ENCODE peak calls at places on chromosome 14, in seven cellular contexts. Z is dorsolateral prefrontal cortex, Q is heart left ventricle, P is heart right ventricle, S is psoas muscle, D is AG04450, I is cardiac muscle cell. K is an unnamed sample.
A peak's percentile ranks its signal among the peaks of the same experiment; 100 is the strongest.

GRCh38 chr14:72737560-72737943 is 156.3 kb downstream of the DPF3 start:
- DNase-seq in P (no peak), I (no peak), D (no peak), Z (no peak), Q (no peak), S (no peak), K (no peak)

GRCh38 chr14:72928872-72929271 is 2.6 kb downstream of the DCAF4 start:
- DNase-seq in P (no peak), I (no peak), D (no peak), S (no peak), Q (no peak), Z (no peak), K (no peak)

GRCh38 chr14:65002586-65003210 is 16.0 kb downstream of the FNTB start:
- DNase-seq in Z (no peak), I (peak; percentile 60), D (no peak), P (no peak), Q (no peak), S (no peak), K (no peak)

GRCh38 chr14:96100171-96101064 is 61.3 kb downstream of the C14orf132 start:
- DNase-seq in D (peak; percentile 66), P (peak; percentile 73), Z (peak; percentile 85), Q (no peak), I (peak; percentile 88), S (peak; percentile 75), K (peak; percentile 90)

GRCh38 chr14:56794088-56794556 is 16.2 kb downstream of the OTX2 start:
- DNase-seq in S (no peak), I (no peak), Z (no peak), D (no peak), Q (no peak), P (no peak), K (peak; percentile 67)

GRCh38 chr14:105065280-105066228 is at the start of gene GPR132:
- DNase-seq in Z (no peak), I (peak; percentile 30), P (peak; percentile 34), Q (peak; percentile 77), S (no peak), D (no peak), K (peak; percentile 84)

GRCh38 chr14:22545842-22546721 is 42.9 kb downstream of the DAD1 start:
- DNase-seq in I (peak; percentile 72), Z (no peak), Q (no peak), S (no peak), D (peak; percentile 67), P (peak; percentile 40), K (peak; percentile 78)

GRCh38 chr14:32509632-32510187 is 180.6 kb downstream of the AKAP6 start:
- DNase-seq in D (peak; percentile 88), Z (peak; percentile 87), Q (no peak), I (peak; percentile 98), S (peak; percentile 67), P (peak; percentile 69), K (peak; percentile 51)

GRCh38 chr14:74278080-74278479 is 24.7 kb downstream of the ABCD4 start:
- DNase-seq in D (no peak), S (no peak), P (no peak), I (no peak), Q (peak; percentile 38), Z (no peak), K (no peak)

GRCh38 chr14:99137913-99138571 is 134.0 kb downstream of the BCL11B start:
- DNase-seq in D (no peak), S (no peak), P (no peak), I (no peak), Z (peak; percentile 11), Q (no peak), K (peak; percentile 48)

GRCh38 chr14:72708708-72709475 is 185.0 kb downstream of the DPF3 start:
- DNase-seq in Z (peak; percentile 67), Q (no peak), S (no peak), D (no peak), P (no peak), I (no peak), K (no peak)

DNA sequence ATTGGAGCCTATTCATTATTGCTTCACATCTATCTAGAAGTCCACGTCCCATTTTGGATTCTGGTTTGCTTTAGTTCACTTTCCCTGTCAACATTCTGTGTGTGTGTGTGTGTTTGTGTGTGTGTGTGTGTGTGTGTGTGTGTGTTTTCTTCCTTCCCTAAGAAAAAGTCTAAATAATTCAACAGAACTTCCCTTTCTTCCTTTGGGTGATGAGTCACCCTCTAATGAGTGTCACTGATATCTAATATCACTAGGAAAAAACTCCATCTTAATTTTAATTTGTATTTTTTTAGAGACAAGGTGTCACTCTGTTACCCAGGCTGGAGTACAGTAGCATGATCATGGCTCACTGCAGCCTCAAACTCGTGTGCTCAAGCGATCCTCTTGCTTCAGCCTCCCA is 234.3 kb downstream of the TTC8 start:
- DNase-seq in Z (no peak), D (no peak), P (no peak), I (no peak), Q (no peak), S (no peak), K (no peak)
- H3K27ac ChIP-seq in Z (no peak overlapping the region), D (no peak overlapping the region), P (no peak overlapping the region), I (no peak overlapping the region), Q (no peak overlapping the region), S (no peak overlapping the region), K (no peak overlapping the region)

GRCh38 chr14:93234798-93235197 is 27.7 kb downstream of the UBR7 start:
- DNase-seq in Z (peak; percentile 55), Q (no peak), P (no peak), I (peak; percentile 52), S (no peak), D (no peak), K (no peak)

GRCh38 chr14:93230539-93230938 is 23.5 kb downstream of the UBR7 start:
- DNase-seq in Z (no peak), P (no peak), I (no peak), S (no peak), Q (no peak), D (no peak), K (no peak)

GRCh38 chr14:93232159-93232558 is 25.1 kb downstream of the UBR7 start:
- DNase-seq in D (no peak), P (no peak), S (no peak), I (no peak), Z (no peak), Q (no peak), K (no peak)

GRCh38 chr14:93228550-93228949 is 21.5 kb downstream of the UBR7 start:
- DNase-seq in P (no peak), D (no peak), I (no peak), Z (no peak), Q (no peak), S (no peak), K (no peak)

DNA sequence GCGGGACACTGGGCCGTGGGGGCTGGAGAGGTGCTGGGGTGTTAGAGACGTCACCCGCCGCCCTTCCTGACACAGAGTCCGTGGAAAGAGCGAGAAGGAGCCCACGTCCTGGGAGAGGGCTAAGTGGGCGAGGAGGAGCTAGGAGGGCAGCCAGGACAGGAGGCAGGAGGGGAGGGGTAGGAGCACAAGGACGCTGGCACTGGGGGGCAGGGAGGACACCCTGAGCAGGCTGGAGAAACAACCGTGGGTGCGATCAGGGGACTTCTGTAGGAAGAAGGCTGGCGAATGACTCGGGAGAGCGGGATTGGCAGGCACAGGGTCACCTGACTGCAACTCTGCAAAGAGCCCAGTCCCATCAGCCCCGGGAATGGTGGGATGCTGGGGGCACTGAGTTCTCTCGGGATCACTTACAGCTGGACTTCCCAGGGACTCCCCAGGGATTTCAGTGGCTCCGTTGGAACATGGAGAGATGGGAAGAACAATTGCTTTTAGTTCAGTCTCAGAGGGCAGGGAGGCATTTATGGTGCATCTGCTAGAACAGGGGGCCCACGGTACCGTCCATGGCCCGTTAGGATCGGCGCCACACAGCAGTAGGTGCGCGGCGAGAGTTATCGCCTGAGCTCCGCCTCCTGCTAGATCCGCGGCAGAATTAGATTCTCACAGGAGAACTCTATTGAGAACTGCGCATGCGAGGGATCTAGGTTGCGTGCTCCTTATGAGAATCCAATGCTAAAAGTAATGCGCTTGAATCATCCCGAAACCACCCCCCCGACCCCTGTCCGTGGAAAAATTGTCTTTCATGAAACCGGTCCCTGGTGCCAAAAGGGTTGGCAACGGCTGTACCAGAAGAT is 24.3 kb downstream of the UBR7 start:
- DNase-seq in P (peak; percentile 25), I (peak; percentile 59), Q (no peak), Z (peak; percentile 80), D (no peak), S (no peak), K (no peak)
- H3K4me3 ChIP-seq in P (peak overlapping the region; percentile 62), I (no peak overlapping the region), Q (peak overlapping the region; percentile 42), Z (peak overlapping the region; percentile 60), D (peak overlapping the region; percentile 73), S (peak overlapping the region; percentile 61), K (peak overlapping the region; percentile 53)

GRCh38 chr14:47678157-47678556 is 2.8 kb upstream of the MDGA2 start:
- DNase-seq in Q (no peak), S (no peak), I (no peak), Z (no peak), P (no peak), D (no peak), K (no peak)

GRCh38 chr14:47676301-47676617 is 854 bp upstream of the MDGA2 start:
- DNase-seq in Z (no peak), P (no peak), S (no peak), I (no peak), Q (no peak), D (no peak), K (no peak)

GRCh38 chr14:47675489-47676300 is at the start of gene MDGA2:
- DNase-seq in S (no peak), D (no peak), Z (peak; percentile 87), Q (no peak), P (no peak), I (peak; percentile 21), K (peak; percentile 66)

GRCh38 chr14:47675239-47675488 is 241 bp downstream of the MDGA2 start:
- DNase-seq in Q (no peak), Z (no peak), I (no peak), S (no peak), P (no peak), D (no peak), K (no peak)

DNA sequence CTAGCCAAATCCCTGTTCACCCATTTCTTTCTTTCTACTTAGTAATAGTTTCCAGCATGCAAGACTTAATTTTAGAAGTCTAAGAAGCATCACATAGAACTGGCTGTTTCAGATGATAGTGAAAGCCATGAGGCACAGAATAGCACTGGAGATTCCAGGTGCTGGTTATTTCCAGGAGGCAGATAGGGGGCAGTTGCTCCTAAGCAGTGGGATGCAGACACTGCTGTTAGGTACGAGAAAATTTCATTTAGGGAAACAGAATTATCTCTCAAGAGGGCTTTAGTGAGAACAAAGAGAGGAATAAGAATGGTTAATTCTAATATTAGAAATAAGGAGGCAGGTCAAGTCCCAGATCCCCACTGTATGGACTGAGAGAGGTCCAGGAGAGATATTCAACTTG is 3.6 kb upstream of the MDGA2 start:
- DNase-seq in Q (no peak), P (no peak), S (no peak), I (no peak), D (no peak), Z (no peak), K (no peak)
- TF ChIP-seq CTCF in Q (no peak), P (no peak), S (no peak), I (no peak), D (no peak), Z (peak; percentile 30), K (no peak)

GRCh38 chr14:103692871-103693270 is 22.4 kb downstream of the XRCC3 start:
- DNase-seq in D (no peak), I (no peak), S (no peak), Q (no peak), Z (no peak), P (no peak), K (no peak)

GRCh38 chr14:103692159-103692558 is 23.1 kb downstream of the XRCC3 start:
- DNase-seq in Z (no peak), P (no peak), S (no peak), Q (no peak), I (no peak), D (no peak), K (no peak)

GRCh38 chr14:103688906-103689902 is 26.0 kb downstream of the XRCC3 start:
- DNase-seq in S (no peak), I (peak; percentile 69), Z (peak; percentile 63), Q (no peak), P (no peak), D (no peak), K (peak; percentile 66)

GRCh38 chr14:103688441-103688840 is 26.8 kb downstream of the XRCC3 start:
- DNase-seq in Q (no peak), D (no peak), Z (no peak), P (no peak), I (no peak), S (no peak), K (no peak)

GRCh38 chr14:103690332-103690731 is 24.9 kb downstream of the XRCC3 start:
- DNase-seq in Q (no peak), Z (no peak), I (no peak), D (no peak), S (no peak), P (no peak), K (peak; percentile 59)
- H3K27ac ChIP-seq in Q (no peak overlapping the region), Z (no peak overlapping the region), I (no peak overlapping the region), D (peak overlapping the region; percentile 2), S (no peak overlapping the region), P (no peak overlapping the region), K (no peak overlapping the region)